ENCODE peak calls at places on chromosomes 6 and 20, in ten cellular contexts. C is NCI-H1105; E is neural crest cell; B is uterus; L is dorsolateral prefrontal cortex; J is MM.1S; G is AG08396; T is esophagus muscularis mucosa; F is occipital lobe; X is CD8-positive, alpha-beta T cell. Z is an unnamed sample.

GRCh38 chr6:161748535-161749386 is 474.9 kb upstream of the AGPAT4 start:
- DNase-seq in L (no peak), F (peak), T (no peak), E (peak), B (no peak), X (no peak), G (no peak), C (no peak), J (no peak), Z (peak)

GRCh38 chr20:976033-976432 is 26.1 kb downstream of the RSPO4 start:
- DNase-seq in T (no peak), F (no peak), G (no peak), B (no peak), X (no peak), J (no peak), C (no peak), L (no peak), E (no peak), Z (no peak)

GRCh38 chr6:125314019-125314581 is 12.3 kb upstream of the HDDC2 start:
- DNase-seq in L (peak), B (peak), T (peak), C (peak), F (peak), X (peak), J (peak), G (peak), E (peak), Z (peak)

GRCh38 chr6:130222775-130223174 is at the start of gene SAMD3:
- DNase-seq in J (no peak), T (no peak), C (no peak), E (no peak), F (no peak), L (no peak), G (no peak), B (no peak), X (no peak), Z (no peak)

GRCh38 chr6:84269947-84270733 is 42.7 kb upstream of the CEP162 start:
- DNase-seq in F (no peak), X (no peak), J (no peak), B (no peak), C (no peak), L (no peak), G (no peak), E (no peak), T (no peak), Z (no peak)

GRCh38 chr6:139632798-139633197 is 258.4 kb upstream of the CITED2 start:
- DNase-seq in L (no peak), E (no peak), C (no peak), G (no peak), T (no peak), F (no peak), B (no peak), X (no peak), J (no peak), Z (no peak)

GRCh38 chr6:80607814-80608391 is 501.4 kb downstream of the BCKDHB start:
- DNase-seq in B (no peak), L (no peak), X (no peak), J (no peak), E (no peak), T (no peak), F (no peak), C (no peak), G (peak), Z (no peak)

GRCh38 chr20:50652702-50653294 is 38.5 kb downstream of the RIPOR3 start:
- DNase-seq in T (no peak), G (no peak), E (no peak), L (no peak), F (no peak), C (no peak), J (no peak), B (no peak), X (no peak), Z (no peak)

GRCh38 chr6:134537146-134537555 is 219.2 kb upstream of the SGK1 start:
- DNase-seq in C (no peak), B (no peak), F (no peak), E (no peak), G (peak), L (no peak), T (no peak), X (no peak), J (no peak), Z (no peak)

GRCh38 chr20:20304942-20305341 is 63.0 kb upstream of the INSM1 start:
- DNase-seq in F (peak), T (no peak), G (no peak), X (no peak), C (no peak), E (no peak), L (peak), B (no peak), J (no peak), Z (no peak)

GRCh38 chr20:63495167-63495720 is 3.6 kb downstream of the EEF1A2 start:
- DNase-seq in C (no peak), G (no peak), J (no peak), L (no peak), X (no peak), E (no peak), F (no peak), T (no peak), B (no peak), Z (no peak)

GRCh38 chr6:42038811-42039408 is 11.4 kb upstream of the TAF8 start:
- DNase-seq in T (no peak), X (no peak), C (no peak), J (no peak), G (no peak), B (no peak), L (no peak), E (no peak), F (no peak), Z (no peak)

GRCh38 chr6:152054441-152054840 is 247.0 kb downstream of the ESR1 start:
- DNase-seq in L (no peak), C (no peak), B (peak), E (no peak), T (no peak), F (no peak), X (no peak), G (no peak), J (no peak), Z (no peak)

GRCh38 chr20:17471606-17472187 is 59.5 kb downstream of the BFSP1 start:
- DNase-seq in C (peak), B (no peak), E (no peak), J (no peak), L (no peak), G (no peak), X (no peak), F (no peak), T (peak), Z (no peak)

GRCh38 chr6:157376706-157377230 is 4.2 kb upstream of the ZDHHC14 start:
- DNase-seq in G (no peak), B (no peak), T (no peak), E (no peak), X (no peak), J (peak), C (no peak), L (no peak), F (no peak), Z (no peak)

GRCh38 chr6:127459231-127459641 is at the start of gene KIAA0408:
- DNase-seq in F (no peak), T (no peak), L (no peak), G (peak), J (no peak), E (no peak), X (no peak), B (peak), C (no peak), Z (no peak)

GRCh38 chr6:107511410-107512070 is 21.6 kb downstream of the SOBP start:
- DNase-seq in B (no peak), X (no peak), C (no peak), T (no peak), J (no peak), L (no peak), E (no peak), F (no peak), G (no peak), Z (no peak)

GRCh38 chr20:52805892-52806291 is 166.3 kb upstream of the TSHZ2 start:
- DNase-seq in L (no peak), X (no peak), F (no peak), B (no peak), G (no peak), J (no peak), E (no peak), T (peak), C (no peak), Z (no peak)

GRCh38 chr6:70834520-70834919 is 122.3 kb downstream of the B3GAT2 start:
- DNase-seq in L (no peak), G (peak), F (no peak), E (no peak), J (no peak), C (no peak), X (no peak), B (no peak), T (no peak), Z (no peak)

GRCh38 chr20:64100566-64100888 is 6.8 kb downstream of the NPBWR2 start:
- DNase-seq in J (no peak), C (no peak), F (no peak), L (no peak), E (no peak), T (no peak), G (no peak), B (no peak), X (no peak), Z (no peak)

GRCh38 chr20:3729378-3729777 is 3.1 kb upstream of the HSPA12B start:
- DNase-seq in F (no peak), X (no peak), L (no peak), E (no peak), G (no peak), T (no peak), C (no peak), B (no peak), J (no peak), Z (peak)

GRCh38 chr6:68891419-68891818 is 256.3 kb downstream of the ADGRB3 start:
- DNase-seq in X (no peak), L (no peak), B (no peak), T (no peak), E (no peak), F (no peak), J (no peak), G (peak), C (no peak), Z (no peak)

GRCh38 chr6:79077680-79078056 is 386 bp downstream of the PHIP start:
- DNase-seq in J (peak), G (peak), T (no peak), X (peak), E (no peak), B (no peak), L (no peak), C (no peak), F (no peak), Z (peak)

GRCh38 chr6:169969372-169970099 is 218.1 kb downstream of the ERMARD start:
- DNase-seq in L (peak), E (no peak), X (no peak), B (peak), G (no peak), F (no peak), T (no peak), C (no peak), J (no peak), Z (no peak)

GRCh38 chr20:36085686-36086267 is 68.8 kb upstream of the EPB41L1 start:
- DNase-seq in J (no peak), C (no peak), B (no peak), T (no peak), L (no peak), X (no peak), E (no peak), F (no peak), G (peak), Z (no peak)

GRCh38 chr6:117399924-117400323 is 25.8 kb downstream of the ROS1 start:
- DNase-seq in J (no peak), C (no peak), X (no peak), E (no peak), B (no peak), T (no peak), F (no peak), G (peak), L (no peak), Z (no peak)

GRCh38 chr6:104601008-104601745 is 258.5 kb downstream of the HACE1 start:
- DNase-seq in T (no peak), X (no peak), E (no peak), C (no peak), L (no peak), J (no peak), G (no peak), F (no peak), B (no peak), Z (no peak)

GRCh38 chr6:139882977-139883728 is 508.7 kb upstream of the CITED2 start:
- DNase-seq in J (peak), F (no peak), T (no peak), C (no peak), G (no peak), E (no peak), L (no peak), B (no peak), X (no peak), Z (no peak)

GRCh38 chr6:105805581-105806023 is 280.5 kb upstream of the PRDM1 start:
- DNase-seq in X (no peak), T (no peak), G (no peak), F (no peak), J (no peak), E (no peak), B (no peak), L (no peak), C (no peak), Z (no peak)

GRCh38 chr6:9315966-9316650 is 880.8 kb upstream of the SLC35B3 start:
- DNase-seq in B (no peak), L (no peak), G (no peak), J (no peak), E (no peak), T (no peak), X (no peak), F (no peak), C (no peak), Z (no peak)

GRCh38 chr6:4381379-4381778 is 246.0 kb upstream of the ECI2 start:
- DNase-seq in B (no peak), L (no peak), T (no peak), E (no peak), C (no peak), X (no peak), J (no peak), G (no peak), F (no peak), Z (no peak)

GRCh38 chr20:37541326-37541725 is 13.7 kb upstream of the BLCAP start:
- DNase-seq in E (no peak), T (no peak), G (no peak), J (no peak), F (no peak), B (no peak), C (no peak), L (no peak), X (no peak), Z (no peak)

Z was measured in posterior cingulate gyrus.